ENCODE peak calls at places on chromosomes 11 and 22, in six cellular contexts. One of them, this sample, is unnamed. For H3K27me3, the result is how much of the 10 kb centered on the place peaks cover.

GRCh38 chr11:119729581-119730346 is 764 bp upstream of the NECTIN1 start:
- DNase-seq in HepG2: no peak
- DNase-seq in uterus: peak
- DNase-seq in IMR-90: peak
- DNase-seq in K562: no peak
- DNase-seq in fibroblast of lung: peak
- DNase-seq in this sample: no peak

GRCh38 chr11:118621898-118622375 is 14.5 kb downstream of the PHLDB1 start:
- DNase-seq in IMR-90: no peak
- DNase-seq in HepG2: no peak
- DNase-seq in fibroblast of lung: no peak
- DNase-seq in K562: no peak
- DNase-seq in uterus: no peak
- DNase-seq in this sample: no peak

GRCh38 chr11:122071680-122072321 is 44.2 kb downstream of the BLID start:
- DNase-seq in uterus: no peak
- DNase-seq in HepG2: no peak
- DNase-seq in IMR-90: no peak
- DNase-seq in K562: no peak
- DNase-seq in fibroblast of lung: no peak
- DNase-seq in this sample: peak

GRCh38 chr11:2731285-2732125 is 31.7 kb upstream of the KCNQ1OT1 start:
- DNase-seq in IMR-90: no peak
- DNase-seq in K562: no peak
- DNase-seq in fibroblast of lung: no peak
- DNase-seq in uterus: no peak
- DNase-seq in HepG2: peak
- DNase-seq in this sample: no peak

GRCh38 chr11:369336-370018 is at the start of gene B4GALNT4:
- DNase-seq in IMR-90: peak
- DNase-seq in fibroblast of lung: no peak
- DNase-seq in HepG2: no peak
- DNase-seq in K562: peak
- DNase-seq in uterus: no peak
- DNase-seq in this sample: peak

GRCh38 chr11:94671553-94672366 is 96.4 kb upstream of the AMOTL1 start:
- DNase-seq in uterus: no peak
- DNase-seq in HepG2: no peak
- DNase-seq in fibroblast of lung: no peak
- DNase-seq in K562: no peak
- DNase-seq in IMR-90: no peak
- DNase-seq in this sample: no peak

GRCh38 chr11:64007629-64008282 is 21.5 kb downstream of the OTUB1 start:
- DNase-seq in K562: peak
- DNase-seq in HepG2: peak
- DNase-seq in IMR-90: no peak
- DNase-seq in fibroblast of lung: peak
- DNase-seq in uterus: peak
- DNase-seq in this sample: peak

GRCh38 chr11:66327171-66328035 is 8.8 kb downstream of the RIN1 start:
- DNase-seq in fibroblast of lung: peak
- DNase-seq in uterus: no peak
- DNase-seq in HepG2: no peak
- DNase-seq in IMR-90: peak
- DNase-seq in K562: no peak
- DNase-seq in this sample: no peak

GRCh38 chr11:60206616-60207015 is 23.7 kb upstream of the MS4A6A start:
- DNase-seq in IMR-90: no peak
- DNase-seq in HepG2: no peak
- DNase-seq in fibroblast of lung: no peak
- DNase-seq in K562: no peak
- DNase-seq in uterus: no peak
- DNase-seq in this sample: no peak

GRCh38 chr11:19557720-19558140 is 154.9 kb upstream of the NAV2 start:
- DNase-seq in uterus: peak
- DNase-seq in K562: peak
- DNase-seq in HepG2: peak
- DNase-seq in IMR-90: peak
- DNase-seq in fibroblast of lung: peak
- DNase-seq in this sample: peak

GRCh38 chr22:32341122-32341740 is 16.4 kb upstream of the RFPL3 start:
- DNase-seq in uterus: no peak
- DNase-seq in K562: no peak
- DNase-seq in HepG2: no peak
- DNase-seq in IMR-90: no peak
- DNase-seq in fibroblast of lung: no peak
- DNase-seq in this sample: no peak

GRCh38 chr22:30617819-30618218 is 10.8 kb downstream of the TCN2 start:
- DNase-seq in K562: no peak
- DNase-seq in HepG2: no peak
- DNase-seq in fibroblast of lung: no peak
- DNase-seq in IMR-90: no peak
- DNase-seq in uterus: no peak
- DNase-seq in this sample: no peak

GRCh38 chr11:14789879-14790484 is 102.0 kb downstream of the CYP2R1 start:
- DNase-seq in HepG2: no peak
- DNase-seq in fibroblast of lung: peak
- DNase-seq in IMR-90: peak
- DNase-seq in uterus: no peak
- DNase-seq in K562: peak
- DNase-seq in this sample: no peak

GRCh38 chr22:43956805-43957463 is 1.7 kb downstream of the SAMM50 start:
- DNase-seq in K562: no peak
- DNase-seq in IMR-90: no peak
- DNase-seq in uterus: peak
- DNase-seq in fibroblast of lung: no peak
- DNase-seq in HepG2: peak
- DNase-seq in this sample: no peak

GRCh38 chr11:60948251-60948650 is 3.7 kb downstream of the SLC15A3 start:
- DNase-seq in uterus: no peak
- DNase-seq in HepG2: no peak
- DNase-seq in IMR-90: no peak
- DNase-seq in fibroblast of lung: no peak
- DNase-seq in K562: no peak
- DNase-seq in this sample: no peak

GRCh38 chr11:126257764-126258163 is 10.9 kb downstream of the SRPRA start:
- DNase-seq in fibroblast of lung: peak
- DNase-seq in HepG2: no peak
- DNase-seq in K562: no peak
- DNase-seq in uterus: no peak
- DNase-seq in IMR-90: peak
- DNase-seq in this sample: no peak

GRCh38 chr11:131579932-131580387 is 209.5 kb downstream of the NTM start:
- DNase-seq in fibroblast of lung: peak
- DNase-seq in K562: peak
- DNase-seq in HepG2: peak
- DNase-seq in uterus: no peak
- DNase-seq in IMR-90: peak
- DNase-seq in this sample: peak

GRCh38 chr11:101091781-101092180 is 37.8 kb downstream of the PGR start:
- DNase-seq in HepG2: no peak
- DNase-seq in K562: no peak
- DNase-seq in IMR-90: no peak
- DNase-seq in fibroblast of lung: no peak
- DNase-seq in uterus: no peak
- DNase-seq in this sample: no peak

GRCh38 chr11:19923631-19924030 is 211.0 kb downstream of the NAV2 start:
- DNase-seq in IMR-90: no peak
- DNase-seq in K562: no peak
- DNase-seq in HepG2: no peak
- DNase-seq in uterus: no peak
- DNase-seq in fibroblast of lung: no peak
- DNase-seq in this sample: no peak

DNA sequence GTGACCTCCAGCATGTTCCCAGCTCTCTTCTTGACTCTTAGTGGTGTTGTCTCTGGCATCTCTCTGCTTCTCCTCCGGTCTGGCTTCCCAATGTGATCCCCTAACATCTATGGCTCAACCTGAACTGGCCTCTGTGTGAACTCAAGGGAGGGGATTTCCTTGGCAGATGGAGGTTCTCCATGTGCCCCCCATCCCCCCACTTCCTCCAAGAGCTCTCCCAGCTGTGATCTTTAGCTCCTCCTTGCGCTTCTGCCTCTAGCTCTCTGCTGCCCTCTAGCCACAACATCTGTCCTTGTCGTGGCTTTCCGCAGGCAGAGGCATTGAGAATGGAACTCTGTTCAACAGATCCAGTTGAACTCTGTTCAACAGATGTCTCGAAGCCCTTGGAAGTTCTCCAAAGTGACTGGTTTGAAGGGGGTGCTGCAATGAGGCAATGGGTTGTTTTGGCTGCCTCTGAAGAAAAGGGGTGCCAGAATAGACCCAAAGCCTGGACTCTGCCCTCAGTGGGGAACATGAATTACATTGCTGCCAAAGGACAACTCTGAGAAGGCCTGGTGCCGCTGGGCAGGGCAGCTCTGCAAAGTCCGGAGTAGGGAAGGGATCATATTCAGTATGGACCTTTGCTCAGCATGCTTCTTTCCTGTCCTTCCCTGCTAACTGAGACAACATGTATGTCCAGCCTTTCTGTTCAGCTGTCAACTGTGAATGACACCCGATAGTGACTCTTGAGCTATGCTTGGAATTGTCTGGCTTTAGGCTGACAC is 61.9 kb downstream of the ADM start:
- DNase-seq in IMR-90: peak
- DNase-seq in uterus: peak
- DNase-seq in HepG2: peak
- DNase-seq in fibroblast of lung: peak
- DNase-seq in K562: peak
- DNase-seq in this sample: peak
- H3K27ac ChIP-seq in IMR-90: peak
- H3K27ac ChIP-seq in uterus: peak
- H3K27ac ChIP-seq in HepG2: no peak
- H3K27ac ChIP-seq in fibroblast of lung: peak
- H3K27ac ChIP-seq in K562: no peak
- H3K27ac ChIP-seq in this sample: no peak

GRCh38 chr11:8263769-8264410 is at the start of gene LMO1:
- DNase-seq in K562: peak
- DNase-seq in IMR-90: peak
- DNase-seq in fibroblast of lung: peak
- DNase-seq in uterus: peak
- DNase-seq in HepG2: peak
- DNase-seq in this sample: peak
- H3K27me3 ChIP-seq in K562: under half
- H3K27me3 ChIP-seq in IMR-90: half or more
- H3K27me3 ChIP-seq in fibroblast of lung: under half
- H3K27me3 ChIP-seq in uterus: under half
- H3K27me3 ChIP-seq in HepG2: half or more
- H3K27me3 ChIP-seq in this sample: under half

DNA sequence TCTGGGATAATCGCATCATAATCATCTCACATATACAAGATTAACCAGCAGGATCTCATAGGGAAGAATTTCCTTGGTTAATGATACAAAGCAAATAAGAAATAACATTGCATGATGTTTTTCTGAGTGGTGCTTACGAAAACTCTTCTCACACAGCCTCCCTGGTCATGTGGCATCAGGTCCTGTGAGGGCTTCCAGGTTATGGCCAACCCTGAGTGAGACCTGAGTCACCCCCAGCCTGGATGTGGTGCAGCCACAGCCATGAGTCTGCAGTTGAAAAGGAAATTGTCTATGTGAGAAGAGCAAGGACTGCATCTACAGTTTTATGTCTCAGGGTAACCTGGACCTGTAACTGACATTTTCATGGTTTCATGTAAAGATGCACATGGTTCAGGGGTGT is 90.5 kb upstream of the XKR3 start:
- DNase-seq in IMR-90: no peak
- DNase-seq in fibroblast of lung: no peak
- DNase-seq in uterus: no peak
- DNase-seq in HepG2: no peak
- DNase-seq in K562: no peak
- DNase-seq in this sample: no peak
- H3K4me3 ChIP-seq in IMR-90: no peak
- H3K4me3 ChIP-seq in fibroblast of lung: no peak
- H3K4me3 ChIP-seq in uterus: no peak
- H3K4me3 ChIP-seq in HepG2: no peak
- H3K4me3 ChIP-seq in K562: no peak
- H3K4me3 ChIP-seq in this sample: no peak

GRCh38 chr11:9254416-9254815 is 10.7 kb downstream of the DENND5A start:
- DNase-seq in K562: no peak
- DNase-seq in IMR-90: no peak
- DNase-seq in uterus: no peak
- DNase-seq in fibroblast of lung: no peak
- DNase-seq in HepG2: no peak
- DNase-seq in this sample: no peak
- H3K27ac ChIP-seq in K562: no peak
- H3K27ac ChIP-seq in IMR-90: no peak
- H3K27ac ChIP-seq in uterus: no peak
- H3K27ac ChIP-seq in fibroblast of lung: no peak
- H3K27ac ChIP-seq in HepG2: no peak
- H3K27ac ChIP-seq in this sample: peak

GRCh38 chr22:41474878-41475451 is 6.0 kb downstream of the ACO2 start:
- DNase-seq in fibroblast of lung: no peak
- DNase-seq in K562: no peak
- DNase-seq in HepG2: peak
- DNase-seq in IMR-90: no peak
- DNase-seq in uterus: no peak
- DNase-seq in this sample: no peak

GRCh38 chr22:41468381-41469217 is at the start of the genes ACO2 and PHF5A:
- DNase-seq in fibroblast of lung: peak
- DNase-seq in IMR-90: peak
- DNase-seq in uterus: peak
- DNase-seq in HepG2: peak
- DNase-seq in K562: peak
- DNase-seq in this sample: peak

GRCh38 chr22:41469218-41469851 is 418 bp downstream of the ACO2 start:
- DNase-seq in fibroblast of lung: no peak
- DNase-seq in uterus: no peak
- DNase-seq in IMR-90: no peak
- DNase-seq in HepG2: no peak
- DNase-seq in K562: peak
- DNase-seq in this sample: no peak

DNA sequence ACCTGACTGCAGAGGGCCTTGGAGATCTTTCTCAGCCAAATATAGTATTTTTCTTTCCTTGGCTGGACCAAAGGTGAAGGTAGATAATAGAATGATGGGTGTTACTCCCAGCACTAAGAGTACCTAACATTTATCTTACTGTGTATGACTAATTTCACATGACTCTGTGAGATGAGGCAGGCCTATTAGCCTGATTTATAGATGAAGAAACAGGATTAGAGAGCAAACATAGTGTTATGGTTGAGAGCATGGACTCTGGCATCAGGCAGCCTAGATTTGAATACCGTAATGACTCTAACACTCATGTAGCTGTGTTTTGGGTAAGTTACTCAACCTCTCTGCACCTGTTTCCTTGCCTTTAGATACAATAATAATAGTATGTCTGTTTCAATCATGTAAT is 2.7 kb downstream of the ACO2 start:
- DNase-seq in K562: no peak
- DNase-seq in HepG2: no peak
- DNase-seq in uterus: no peak
- DNase-seq in IMR-90: no peak
- DNase-seq in fibroblast of lung: no peak
- DNase-seq in this sample: no peak
- H3K27me3 ChIP-seq in K562: under half
- H3K27me3 ChIP-seq in HepG2: under half
- H3K27me3 ChIP-seq in uterus: under half
- H3K27me3 ChIP-seq in IMR-90: under half
- H3K27me3 ChIP-seq in fibroblast of lung: under half
- H3K27me3 ChIP-seq in this sample: under half

GRCh38 chr22:19942886-19943664 is 1.5 kb upstream of the TXNRD2 start:
- DNase-seq in HepG2: peak
- DNase-seq in IMR-90: peak
- DNase-seq in K562: peak
- DNase-seq in uterus: peak
- DNase-seq in fibroblast of lung: peak
- DNase-seq in this sample: no peak
- H3K4me3 ChIP-seq in HepG2: peak
- H3K4me3 ChIP-seq in IMR-90: peak
- H3K4me3 ChIP-seq in K562: peak
- H3K4me3 ChIP-seq in uterus: peak
- H3K4me3 ChIP-seq in fibroblast of lung: peak
- H3K4me3 ChIP-seq in this sample: peak